ENCODE peak calls at places on chromosomes 11 and 22, in seven cellular contexts. Q is BE2C; Z is CD4-positive, alpha-beta T cell; X is Peyer's patch; A is cardiac muscle cell; E is ovary; I is fibroblast of lung. P is an unnamed sample. For H3K27me3, the result is how much of the 10 kb centered on the place peaks cover.

GRCh38 chr11:19326499-19326898 is 85.8 kb upstream of the E2F8 start:
- DNase-seq in I (peak), X (no peak), Z (no peak), A (no peak), Q (no peak), E (no peak), P (no peak)

GRCh38 chr11:34652191-34652958 is 31.5 kb downstream of the EHF start:
- DNase-seq in X (no peak), E (no peak), A (no peak), Z (no peak), I (peak), Q (no peak), P (no peak)

GRCh38 chr11:69964247-69964643 is 113.9 kb upstream of the ANO1 start:
- DNase-seq in Z (no peak), A (no peak), Q (no peak), I (no peak), X (no peak), E (no peak), P (no peak)

GRCh38 chr11:86746509-86746908 is 53.8 kb upstream of the PRSS23 start:
- DNase-seq in E (no peak), X (no peak), Q (peak), Z (no peak), A (no peak), I (no peak), P (no peak)

GRCh38 chr22:46501701-46502100 is 35.7 kb downstream of the CELSR1 start:
- DNase-seq in E (no peak), Q (no peak), A (no peak), Z (no peak), I (peak), X (no peak), P (no peak)

GRCh38 chr11:18080451-18080850 is 25.4 kb downstream of the SAAL1 start:
- DNase-seq in X (no peak), E (no peak), Q (no peak), I (no peak), Z (no peak), A (no peak), P (no peak)

GRCh38 chr11:126149759-126150236 is 61.7 kb downstream of the RPUSD4 start:
- DNase-seq in A (no peak), X (no peak), E (no peak), Z (no peak), Q (no peak), I (no peak), P (no peak)

GRCh38 chr11:82786001-82786400 is 52.3 kb upstream of the FAM181B start:
- DNase-seq in A (no peak), X (no peak), Q (no peak), Z (no peak), I (no peak), E (no peak), P (no peak)

GRCh38 chr22:50056214-50056972 is 1.7 kb downstream of the TTLL8 start:
- DNase-seq in Z (no peak), X (no peak), A (no peak), Q (no peak), I (no peak), E (no peak), P (no peak)

GRCh38 chr11:33258631-33259184 is 1.5 kb downstream of the HIPK3 start:
- DNase-seq in Z (no peak), A (no peak), E (no peak), I (peak), Q (no peak), X (no peak), P (no peak)

GRCh38 chr11:74380746-74381439 is 17.3 kb downstream of the PGM2L1 start:
- DNase-seq in A (no peak), I (peak), Z (no peak), Q (peak), E (no peak), X (no peak), P (no peak)

GRCh38 chr22:48354082-48354481 is 1473.6 kb downstream of the BRD1 start:
- DNase-seq in E (no peak), Z (no peak), Q (no peak), A (no peak), X (no peak), I (no peak), P (no peak)

GRCh38 chr11:104837969-104838639 is 60.2 kb downstream of the CASP12 start:
- DNase-seq in I (no peak), X (no peak), A (no peak), Q (no peak), E (no peak), Z (no peak), P (no peak)
- TF ChIP-seq CTCF in I (no peak), X (no peak), A (no peak), Q (no peak), E (no peak), Z (no peak), P (no peak)

GRCh38 chr11:17010851-17011420 is 3.3 kb downstream of the PLEKHA7 start:
- DNase-seq in Z (no peak), X (no peak), E (no peak), A (no peak), Q (no peak), I (no peak), P (no peak)

GRCh38 chr11:17013548-17014320 is 480 bp downstream of the PLEKHA7 start:
- DNase-seq in E (peak), I (peak), X (peak), A (peak), Q (no peak), Z (no peak), P (no peak)

GRCh38 chr11:17014321-17014773 is at the start of gene PLEKHA7:
- DNase-seq in A (peak), Q (peak), X (peak), I (no peak), Z (no peak), E (peak), P (no peak)

GRCh38 chr11:17012179-17012578 is 2.0 kb downstream of the PLEKHA7 start:
- DNase-seq in Z (no peak), Q (no peak), I (no peak), A (no peak), E (no peak), X (no peak), P (no peak)

DNA sequence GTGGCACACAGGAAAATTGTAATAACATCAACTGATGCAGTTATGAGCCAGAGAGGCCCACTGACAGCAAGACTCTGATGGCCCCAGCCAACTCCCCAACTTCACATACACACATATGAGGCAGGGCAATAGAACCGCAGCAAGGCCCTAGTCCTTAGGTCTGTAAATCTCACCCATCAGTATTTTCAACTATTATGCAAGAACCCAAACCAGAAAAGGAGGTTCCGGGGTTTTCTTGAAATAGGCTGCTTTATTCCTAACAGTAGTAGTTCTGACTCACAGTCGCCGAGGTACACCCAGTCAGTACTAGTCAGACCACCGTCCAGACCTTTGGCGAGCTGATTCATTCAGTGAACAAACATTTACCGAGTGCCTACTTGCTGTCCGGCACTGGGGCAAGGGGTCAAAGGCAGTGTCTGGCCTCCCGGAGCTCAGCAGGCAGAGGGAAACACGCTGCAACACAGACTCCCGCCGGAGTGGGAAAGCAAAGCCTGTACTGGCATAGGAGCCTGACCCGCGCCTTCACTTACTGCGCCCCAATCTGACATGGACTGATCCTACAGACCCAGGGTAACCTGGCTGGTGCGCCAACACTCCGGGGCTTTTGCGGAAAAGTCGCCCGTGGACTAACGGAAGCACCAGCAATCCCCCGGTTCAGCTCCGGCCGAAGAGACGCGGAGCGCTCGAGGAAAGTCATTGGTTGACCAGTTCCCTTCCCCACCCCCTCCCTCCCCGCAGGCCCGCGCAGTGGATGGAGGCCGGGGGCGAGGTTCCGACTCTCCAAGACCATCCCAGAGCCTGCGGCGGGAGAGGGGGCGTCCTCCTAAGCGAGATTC is 1.3 kb downstream of the PLEKHA7 start:
- DNase-seq in Q (no peak), X (peak), I (peak), Z (no peak), A (peak), E (peak), P (peak)
- H3K27me3 ChIP-seq in Q (under half), X (under half), I (under half), Z (under half), A (half or more), E (under half), P (under half)

GRCh38 chr11:125085301-125086081 is 22.4 kb downstream of the SLC37A2 start:
- DNase-seq in Z (no peak), E (no peak), A (no peak), I (no peak), Q (no peak), X (peak), P (no peak)
- TF ChIP-seq CTCF in Z (no peak), E (no peak), A (no peak), I (no peak), Q (no peak), X (no peak), P (no peak)

GRCh38 chr11:60170566-60170965 is 12.3 kb downstream of the MS4A6A start:
- DNase-seq in E (no peak), I (no peak), X (no peak), A (no peak), Z (no peak), Q (no peak), P (no peak)

GRCh38 chr11:60175860-60176275 is 7.0 kb downstream of the MS4A6A start:
- DNase-seq in Z (no peak), Q (no peak), I (no peak), E (no peak), A (no peak), X (no peak), P (no peak)

GRCh38 chr11:60168306-60168705 is 14.6 kb downstream of the MS4A6A start:
- DNase-seq in Q (no peak), A (no peak), E (no peak), Z (no peak), X (no peak), I (no peak), P (no peak)

GRCh38 chr11:60169264-60169915 is 13.5 kb downstream of the MS4A6A start:
- DNase-seq in A (no peak), I (peak), Z (no peak), E (peak), X (no peak), Q (no peak), P (no peak)

DNA sequence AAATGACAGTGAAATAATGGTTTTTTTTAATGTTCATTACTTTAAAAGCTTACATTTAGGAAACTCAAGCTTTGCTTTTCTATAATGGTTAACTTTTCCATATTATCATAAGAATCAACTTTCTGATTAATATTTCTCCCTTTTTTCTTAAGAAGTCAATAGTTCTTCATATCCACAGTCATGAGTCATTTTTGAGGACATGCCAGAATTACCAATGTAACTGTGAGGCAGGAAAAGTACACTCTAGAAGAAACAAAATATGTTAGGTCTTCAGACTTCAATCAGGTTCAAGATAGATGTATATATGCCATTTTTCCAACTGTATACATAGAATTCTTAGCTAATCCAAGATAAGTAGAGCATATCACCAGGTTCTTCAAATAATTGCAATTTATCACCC is 10.9 kb downstream of the MS4A6A start:
- DNase-seq in Q (no peak), X (no peak), A (no peak), E (no peak), Z (no peak), I (no peak), P (no peak)
- H3K27me3 ChIP-seq in Q (under half), X (under half), A (under half), E (under half), Z (under half), I (under half), P (under half)

GRCh38 chr11:110249066-110249465 is 47.3 kb downstream of the RDX start:
- DNase-seq in E (no peak), I (no peak), A (no peak), Q (no peak), Z (no peak), X (no peak), P (no peak)
- TF ChIP-seq CTCF in E (no peak), I (peak), A (peak), Q (peak), Z (peak), X (no peak), P (peak)

GRCh38 chr11:120566176-120566575 is 54.6 kb downstream of the GRIK4 start:
- DNase-seq in I (peak), Q (no peak), X (no peak), A (no peak), Z (no peak), E (no peak), P (no peak)

GRCh38 chr11:120564573-120565301 is 53.2 kb downstream of the GRIK4 start:
- DNase-seq in E (peak), X (no peak), Q (peak), Z (no peak), A (peak), I (peak), P (peak)

GRCh38 chr11:120563698-120564572 is 52.4 kb downstream of the GRIK4 start:
- DNase-seq in X (no peak), A (peak), Z (no peak), E (peak), Q (peak), I (peak), P (peak)

GRCh38 chr11:120562806-120563425 is 51.4 kb downstream of the GRIK4 start:
- DNase-seq in E (no peak), X (no peak), Q (no peak), I (peak), Z (no peak), A (no peak), P (no peak)

GRCh38 chr11:120565436-120566155 is 54.0 kb downstream of the GRIK4 start:
- DNase-seq in Q (no peak), X (no peak), I (peak), A (no peak), E (no peak), Z (no peak), P (no peak)
- H3K27me3 ChIP-seq in Q (under half), X (under half), I (under half), A (half or more), E (under half), Z (under half), P (under half)

GRCh38 chr11:109421981-109422590 is at the start of gene C11orf87:
- DNase-seq in Z (no peak), I (peak), E (no peak), A (peak), X (no peak), Q (peak), P (no peak)
- TF ChIP-seq CTCF in Z (no peak), I (no peak), E (no peak), A (no peak), X (no peak), Q (no peak), P (no peak)

DNA sequence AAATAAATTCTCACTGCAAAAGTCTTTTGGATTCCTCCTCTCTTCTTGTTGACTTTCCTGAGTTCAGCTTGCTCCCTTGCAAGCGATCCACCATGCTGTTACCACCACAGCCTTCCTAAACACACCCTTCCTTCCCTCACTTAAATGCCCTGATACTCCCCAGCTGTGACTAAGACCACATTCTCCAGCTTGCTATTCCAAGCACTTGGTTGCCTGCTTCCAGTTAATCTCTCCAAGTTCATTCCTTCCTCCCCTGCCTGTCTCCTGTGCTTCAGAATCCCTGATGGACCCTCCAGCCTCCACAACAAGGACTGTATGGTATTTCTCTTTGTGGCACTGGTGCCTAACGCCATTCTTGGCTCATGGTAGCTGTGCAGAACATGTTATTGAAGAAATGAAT is 603.9 kb upstream of the CADM1 start:
- DNase-seq in Z (no peak), E (no peak), Q (no peak), A (no peak), X (no peak), I (peak), P (no peak)
- H3K27me3 ChIP-seq in Z (under half), E (under half), Q (under half), A (under half), X (under half), I (under half), P (under half)

P was measured in left ventricle myocardium inferior.